ENCODE peak calls at places on chromosomes 7 and 10, in seven cellular contexts. One of them, this sample, is unnamed.
A peak's percentile ranks its signal among the peaks of the same experiment; 100 is the strongest.

GRCh38 chr10:125765835-125766234 is 9.8 kb downstream of the MMP21 start:
- DNase-seq in right lobe of liver: no peak
- DNase-seq in mucosa of descending colon: no peak
- DNase-seq in IMR-90: no peak
- DNase-seq in BE2C: no peak
- DNase-seq in psoas muscle: no peak
- DNase-seq in keratinocyte: no peak
- DNase-seq in this sample: no peak

GRCh38 chr7:22357311-22358175 is 589 bp upstream of the RAPGEF5 start:
- DNase-seq in psoas muscle: no peak
- DNase-seq in IMR-90: peak; percentile 2
- DNase-seq in right lobe of liver: no peak
- DNase-seq in keratinocyte: peak; percentile 63
- DNase-seq in BE2C: peak; percentile 29
- DNase-seq in mucosa of descending colon: peak; percentile 63
- DNase-seq in this sample: peak; percentile 29

GRCh38 chr7:24496031-24496430 is 77.2 kb upstream of the PALS2 start:
- DNase-seq in psoas muscle: no peak
- DNase-seq in BE2C: no peak
- DNase-seq in right lobe of liver: no peak
- DNase-seq in IMR-90: no peak
- DNase-seq in mucosa of descending colon: no peak
- DNase-seq in keratinocyte: no peak
- DNase-seq in this sample: no peak

GRCh38 chr7:65436163-65436562 is 62.5 kb downstream of the ZNF92 start:
- DNase-seq in psoas muscle: no peak
- DNase-seq in mucosa of descending colon: no peak
- DNase-seq in IMR-90: no peak
- DNase-seq in right lobe of liver: no peak
- DNase-seq in keratinocyte: no peak
- DNase-seq in BE2C: no peak
- DNase-seq in this sample: no peak

GRCh38 chr7:7696458-7697119 is 21.8 kb downstream of the RPA3 start:
- DNase-seq in IMR-90: peak; percentile 51
- DNase-seq in mucosa of descending colon: no peak
- DNase-seq in keratinocyte: no peak
- DNase-seq in BE2C: no peak
- DNase-seq in right lobe of liver: no peak
- DNase-seq in psoas muscle: no peak
- DNase-seq in this sample: no peak

GRCh38 chr10:74381291-74381885 is 230.4 kb downstream of the ADK start:
- DNase-seq in mucosa of descending colon: no peak
- DNase-seq in BE2C: no peak
- DNase-seq in right lobe of liver: no peak
- DNase-seq in IMR-90: no peak
- DNase-seq in keratinocyte: no peak
- DNase-seq in psoas muscle: no peak
- DNase-seq in this sample: no peak

GRCh38 chr10:30228638-30229037 is 120.4 kb downstream of the MTPAP start:
- DNase-seq in right lobe of liver: no peak
- DNase-seq in IMR-90: no peak
- DNase-seq in keratinocyte: no peak
- DNase-seq in BE2C: no peak
- DNase-seq in mucosa of descending colon: no peak
- DNase-seq in psoas muscle: no peak
- DNase-seq in this sample: no peak

GRCh38 chr10:124086787-124087671 is 6.4 kb downstream of the CHST15 start:
- DNase-seq in mucosa of descending colon: no peak
- DNase-seq in keratinocyte: no peak
- DNase-seq in psoas muscle: no peak
- DNase-seq in BE2C: peak; percentile 52
- DNase-seq in right lobe of liver: no peak
- DNase-seq in IMR-90: no peak
- DNase-seq in this sample: no peak

GRCh38 chr7:151697515-151697895 is 177.8 kb upstream of the RHEB start:
- DNase-seq in right lobe of liver: no peak
- DNase-seq in psoas muscle: peak; percentile 48
- DNase-seq in mucosa of descending colon: no peak
- DNase-seq in IMR-90: no peak
- DNase-seq in keratinocyte: no peak
- DNase-seq in BE2C: no peak
- DNase-seq in this sample: no peak

GRCh38 chr10:94524146-94524545 is 21.4 kb upstream of the HELLS start:
- DNase-seq in BE2C: no peak
- DNase-seq in IMR-90: peak; percentile 64
- DNase-seq in mucosa of descending colon: no peak
- DNase-seq in keratinocyte: no peak
- DNase-seq in psoas muscle: no peak
- DNase-seq in right lobe of liver: no peak
- DNase-seq in this sample: no peak

GRCh38 chr7:117673367-117673766 is 193.5 kb downstream of the CFTR start:
- DNase-seq in right lobe of liver: peak; percentile 38
- DNase-seq in keratinocyte: no peak
- DNase-seq in mucosa of descending colon: peak; percentile 71
- DNase-seq in BE2C: no peak
- DNase-seq in IMR-90: no peak
- DNase-seq in psoas muscle: no peak
- DNase-seq in this sample: no peak

GRCh38 chr10:120599202-120599724 is 142.2 kb downstream of the PLPP4 start:
- DNase-seq in psoas muscle: no peak
- DNase-seq in right lobe of liver: no peak
- DNase-seq in BE2C: no peak
- DNase-seq in IMR-90: no peak
- DNase-seq in keratinocyte: no peak
- DNase-seq in mucosa of descending colon: no peak
- DNase-seq in this sample: no peak

GRCh38 chr10:110285501-110285900 is 19.2 kb downstream of the SMNDC1 start:
- DNase-seq in psoas muscle: no peak
- DNase-seq in BE2C: no peak
- DNase-seq in right lobe of liver: no peak
- DNase-seq in keratinocyte: no peak
- DNase-seq in IMR-90: no peak
- DNase-seq in mucosa of descending colon: no peak
- DNase-seq in this sample: no peak

GRCh38 chr10:56269181-56269580 is 91.9 kb downstream of the ZWINT start:
- DNase-seq in keratinocyte: no peak
- DNase-seq in BE2C: no peak
- DNase-seq in IMR-90: no peak
- DNase-seq in psoas muscle: no peak
- DNase-seq in mucosa of descending colon: no peak
- DNase-seq in right lobe of liver: no peak
- DNase-seq in this sample: no peak

GRCh38 chr7:152424348-152425108 is 11.3 kb downstream of the KMT2C start:
- DNase-seq in keratinocyte: no peak
- DNase-seq in psoas muscle: no peak
- DNase-seq in right lobe of liver: no peak
- DNase-seq in IMR-90: peak; percentile 57
- DNase-seq in BE2C: no peak
- DNase-seq in mucosa of descending colon: no peak
- DNase-seq in this sample: no peak

GRCh38 chr10:103836776-103837344 is 18.5 kb downstream of the SH3PXD2A start:
- DNase-seq in IMR-90: no peak
- DNase-seq in mucosa of descending colon: no peak
- DNase-seq in right lobe of liver: no peak
- DNase-seq in BE2C: no peak
- DNase-seq in psoas muscle: no peak
- DNase-seq in keratinocyte: no peak
- DNase-seq in this sample: no peak

GRCh38 chr7:88169717-88170320 is 50.0 kb downstream of the SRI start:
- DNase-seq in BE2C: no peak
- DNase-seq in psoas muscle: no peak
- DNase-seq in mucosa of descending colon: no peak
- DNase-seq in keratinocyte: no peak
- DNase-seq in IMR-90: peak; percentile 5
- DNase-seq in right lobe of liver: no peak
- DNase-seq in this sample: no peak

GRCh38 chr10:20573924-20574323 is 323.2 kb downstream of the NEBL start:
- DNase-seq in IMR-90: no peak
- DNase-seq in mucosa of descending colon: no peak
- DNase-seq in BE2C: no peak
- DNase-seq in psoas muscle: no peak
- DNase-seq in keratinocyte: no peak
- DNase-seq in right lobe of liver: no peak
- DNase-seq in this sample: no peak

GRCh38 chr10:88886557-88886956 is 6.5 kb downstream of the STAMBPL1 start:
- DNase-seq in psoas muscle: no peak
- DNase-seq in BE2C: no peak
- DNase-seq in keratinocyte: no peak
- DNase-seq in mucosa of descending colon: no peak
- DNase-seq in right lobe of liver: no peak
- DNase-seq in IMR-90: no peak
- DNase-seq in this sample: peak; percentile 38

GRCh38 chr10:70617798-70618568 is 15.4 kb upstream of the PRF1 start:
- DNase-seq in psoas muscle: no peak
- DNase-seq in keratinocyte: no peak
- DNase-seq in BE2C: peak; percentile 37
- DNase-seq in mucosa of descending colon: no peak
- DNase-seq in right lobe of liver: no peak
- DNase-seq in IMR-90: peak; percentile 44
- DNase-seq in this sample: no peak

GRCh38 chr10:6306917-6307316 is 104.2 kb downstream of the PFKFB3 start:
- DNase-seq in psoas muscle: no peak
- DNase-seq in right lobe of liver: no peak
- DNase-seq in mucosa of descending colon: no peak
- DNase-seq in BE2C: no peak
- DNase-seq in keratinocyte: no peak
- DNase-seq in IMR-90: no peak
- DNase-seq in this sample: no peak

GRCh38 chr7:142759433-142759832 is 10.2 kb downstream of the PRSS1 start:
- DNase-seq in keratinocyte: no peak
- DNase-seq in IMR-90: no peak
- DNase-seq in psoas muscle: no peak
- DNase-seq in mucosa of descending colon: no peak
- DNase-seq in right lobe of liver: no peak
- DNase-seq in BE2C: no peak
- DNase-seq in this sample: no peak

GRCh38 chr7:116097365-116098009 is 66.9 kb upstream of the TFEC start:
- DNase-seq in mucosa of descending colon: no peak
- DNase-seq in psoas muscle: no peak
- DNase-seq in right lobe of liver: no peak
- DNase-seq in keratinocyte: peak; percentile 30
- DNase-seq in BE2C: no peak
- DNase-seq in IMR-90: peak; percentile 58
- DNase-seq in this sample: no peak
- TF ChIP-seq CTCF in mucosa of descending colon: no peak
- TF ChIP-seq CTCF in psoas muscle: no peak
- TF ChIP-seq CTCF in right lobe of liver: no peak
- TF ChIP-seq CTCF in keratinocyte: no peak
- TF ChIP-seq CTCF in BE2C: no peak
- TF ChIP-seq CTCF in IMR-90: no peak
- TF ChIP-seq CTCF in this sample: no peak

DNA sequence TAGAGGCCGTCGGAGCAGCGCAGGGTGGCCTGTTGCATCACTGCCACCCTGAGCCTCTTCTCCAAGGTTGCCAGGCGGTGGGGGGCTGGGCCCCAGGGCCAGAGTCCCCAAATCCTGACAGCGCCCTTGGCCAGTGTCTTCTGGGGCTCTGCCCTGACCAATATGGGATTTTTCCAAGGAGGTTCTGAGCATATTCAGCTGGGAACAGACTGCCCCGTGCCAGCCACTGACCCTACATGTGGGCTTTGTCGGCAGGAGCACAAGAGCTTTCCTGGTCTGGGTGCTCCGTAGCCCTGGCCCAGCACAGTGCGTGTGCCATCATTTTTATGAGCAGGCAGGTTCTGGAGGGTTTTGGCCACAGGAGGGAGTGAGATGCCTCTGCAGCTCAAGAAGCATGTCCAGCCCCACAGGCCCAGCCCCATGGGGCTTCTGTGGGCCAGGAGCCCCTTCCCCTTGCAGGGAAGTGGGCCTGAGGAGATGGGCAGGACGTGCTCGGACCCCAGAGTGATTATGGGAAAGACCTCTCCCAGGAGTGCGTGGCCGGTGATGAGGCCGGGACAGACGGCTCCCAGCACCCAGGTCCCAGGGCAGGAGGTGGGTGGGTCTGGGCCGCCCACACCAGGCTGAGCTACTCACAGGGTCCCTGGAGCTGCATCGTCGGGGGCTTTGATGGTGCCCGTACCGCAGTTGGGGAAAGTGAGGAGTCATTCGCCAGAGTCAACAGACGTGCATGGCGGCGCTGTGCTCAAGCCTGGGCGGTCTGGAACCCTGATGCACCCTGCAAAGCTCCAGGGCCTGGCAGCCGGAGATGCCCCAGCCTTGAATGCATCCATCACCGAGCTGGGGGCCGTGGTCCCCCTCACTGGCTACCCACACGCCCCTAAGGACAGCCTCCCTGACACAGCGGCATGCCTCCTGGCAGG is 66.6 kb downstream of the PWWP2B start:
- DNase-seq in mucosa of descending colon: no peak
- DNase-seq in IMR-90: no peak
- DNase-seq in BE2C: peak; percentile 7
- DNase-seq in keratinocyte: no peak
- DNase-seq in psoas muscle: peak; percentile 64
- DNase-seq in right lobe of liver: peak; percentile 22
- DNase-seq in this sample: no peak
- TF ChIP-seq CTCF in mucosa of descending colon: no peak
- TF ChIP-seq CTCF in IMR-90: peak; percentile 31
- TF ChIP-seq CTCF in BE2C: no peak
- TF ChIP-seq CTCF in keratinocyte: peak; percentile 31
- TF ChIP-seq CTCF in psoas muscle: peak; percentile 30
- TF ChIP-seq CTCF in right lobe of liver: no peak
- TF ChIP-seq CTCF in this sample: no peak

GRCh38 chr10:97534746-97535367 is 36.1 kb downstream of the UBTD1 start:
- DNase-seq in IMR-90: no peak
- DNase-seq in psoas muscle: peak; percentile 75
- DNase-seq in keratinocyte: no peak
- DNase-seq in right lobe of liver: no peak
- DNase-seq in mucosa of descending colon: peak; percentile 19
- DNase-seq in BE2C: peak; percentile 30
- DNase-seq in this sample: peak; percentile 80
- TF ChIP-seq CTCF in IMR-90: peak; percentile 51
- TF ChIP-seq CTCF in psoas muscle: peak; percentile 40
- TF ChIP-seq CTCF in keratinocyte: peak; percentile 81
- TF ChIP-seq CTCF in right lobe of liver: peak; percentile 35
- TF ChIP-seq CTCF in mucosa of descending colon: no peak
- TF ChIP-seq CTCF in BE2C: peak; percentile 48
- TF ChIP-seq CTCF in this sample: peak; percentile 45

GRCh38 chr7:44347546-44348114 is 22.2 kb upstream of the CAMK2B start:
- DNase-seq in mucosa of descending colon: no peak
- DNase-seq in BE2C: no peak
- DNase-seq in psoas muscle: no peak
- DNase-seq in right lobe of liver: no peak
- DNase-seq in IMR-90: no peak
- DNase-seq in keratinocyte: no peak
- DNase-seq in this sample: no peak

GRCh38 chr7:44353668-44354067 is 28.3 kb upstream of the CAMK2B start:
- DNase-seq in right lobe of liver: no peak
- DNase-seq in BE2C: no peak
- DNase-seq in IMR-90: no peak
- DNase-seq in keratinocyte: no peak
- DNase-seq in psoas muscle: no peak
- DNase-seq in mucosa of descending colon: no peak
- DNase-seq in this sample: no peak

GRCh38 chr7:44346063-44346462 is 20.7 kb upstream of the CAMK2B start:
- DNase-seq in mucosa of descending colon: no peak
- DNase-seq in keratinocyte: no peak
- DNase-seq in IMR-90: no peak
- DNase-seq in BE2C: no peak
- DNase-seq in right lobe of liver: no peak
- DNase-seq in psoas muscle: no peak
- DNase-seq in this sample: no peak

GRCh38 chr7:44348300-44348699 is 22.9 kb upstream of the CAMK2B start:
- DNase-seq in keratinocyte: no peak
- DNase-seq in BE2C: peak; percentile 39
- DNase-seq in right lobe of liver: no peak
- DNase-seq in psoas muscle: no peak
- DNase-seq in mucosa of descending colon: no peak
- DNase-seq in IMR-90: peak; percentile 39
- DNase-seq in this sample: peak; percentile 49

GRCh38 chr7:44348851-44349781 is 23.7 kb upstream of the CAMK2B start:
- DNase-seq in BE2C: no peak
- DNase-seq in keratinocyte: no peak
- DNase-seq in psoas muscle: no peak
- DNase-seq in right lobe of liver: no peak
- DNase-seq in IMR-90: no peak
- DNase-seq in mucosa of descending colon: no peak
- DNase-seq in this sample: no peak
- TF ChIP-seq CTCF in BE2C: peak; percentile 5
- TF ChIP-seq CTCF in keratinocyte: peak; percentile 60
- TF ChIP-seq CTCF in psoas muscle: no peak
- TF ChIP-seq CTCF in right lobe of liver: no peak
- TF ChIP-seq CTCF in IMR-90: no peak
- TF ChIP-seq CTCF in mucosa of descending colon: no peak
- TF ChIP-seq CTCF in this sample: no peak

This sample was measured in GM13976.